ENCODE peak calls at places on chromosomes 6 and 20, in eight cellular contexts. S is NCI-H748 treated with DMSO at 0.1 percent for 48 hours; P is AG04450; V is uterus; K is DMS153; D is brain microvascular endothelial cell; R is naive thymus-derived CD4-positive, alpha-beta T cell; F is CD8-positive, alpha-beta T cell. A is an unnamed sample.

GRCh38 chr20:35248641-35249475 is 22.4 kb downstream of the MMP24 start:
- DNase-seq in S (no peak), P (no peak), V (no peak), K (no peak), D (no peak), R (no peak), F (no peak), A (no peak)

GRCh38 chr20:45779011-45779915 is 12.4 kb downstream of the WFDC3 start:
- DNase-seq in S (no peak), P (peak), V (peak), K (no peak), D (peak), R (no peak), F (no peak), A (no peak)

GRCh38 chr20:19403549-19403948 is 191.1 kb downstream of the SLC24A3 start:
- DNase-seq in S (no peak), P (no peak), V (no peak), K (no peak), D (no peak), R (no peak), F (no peak), A (no peak)

GRCh38 chr6:111984081-111984480 is 69.8 kb upstream of the CCN6 start:
- DNase-seq in S (no peak), P (no peak), V (no peak), K (no peak), D (no peak), R (no peak), F (no peak), A (no peak)

GRCh38 chr6:167550936-167551633 is 226.2 kb downstream of the TTLL2 start:
- DNase-seq in S (no peak), P (no peak), V (peak), K (no peak), D (no peak), R (no peak), F (no peak), A (no peak)

GRCh38 chr6:52317841-52318581 is 33.5 kb upstream of the MCM3 start:
- DNase-seq in S (no peak), P (peak), V (no peak), K (no peak), D (peak), R (no peak), F (no peak), A (no peak)

GRCh38 chr6:158818008-158818579 is 1.1 kb downstream of the EZR start:
- DNase-seq in S (peak), P (no peak), V (peak), K (peak), D (peak), R (peak), F (peak), A (peak)

GRCh38 chr20:21670126-21670525 is 35.3 kb upstream of the PAX1 start:
- DNase-seq in S (no peak), P (no peak), V (no peak), K (no peak), D (no peak), R (no peak), F (no peak), A (no peak)

GRCh38 chr6:169707772-169708171 is 5.8 kb downstream of the C6orf120 start:
- DNase-seq in S (no peak), P (no peak), V (no peak), K (no peak), D (no peak), R (no peak), F (no peak), A (no peak)

GRCh38 chr20:14712302-14712739 is 374.9 kb upstream of the FLRT3 start:
- DNase-seq in S (no peak), P (peak), V (no peak), K (no peak), D (peak), R (no peak), F (no peak), A (no peak)

A was measured in memory B cell.